ENCODE peak calls at places on chromosomes 13 and 19, in five cellular contexts. One of them, this sample, is unnamed.

GRCh38 chr19:32652893-32653625 is 21.9 kb downstream of the ANKRD27 start:
- DNase-seq in NCI-H1436 treated with DMSO at 0.1 percent for 48 hours: no peak
- DNase-seq in WTC11: no peak
- DNase-seq in prostate gland: peak; percentile 16
- DNase-seq in colonic mucosa: peak; percentile 63
- DNase-seq in this sample: peak; percentile 69

GRCh38 chr19:17420267-17420924 is 549 bp downstream of the MVB12A start:
- DNase-seq in colonic mucosa: peak; percentile 47
- DNase-seq in prostate gland: no peak
- DNase-seq in WTC11: peak; percentile 59
- DNase-seq in NCI-H1436 treated with DMSO at 0.1 percent for 48 hours: no peak
- DNase-seq in this sample: peak; percentile 66

GRCh38 chr13:80945328-80945727 is 604.4 kb upstream of the SPRY2 start:
- DNase-seq in WTC11: peak; percentile 49
- DNase-seq in prostate gland: no peak
- DNase-seq in colonic mucosa: no peak
- DNase-seq in NCI-H1436 treated with DMSO at 0.1 percent for 48 hours: no peak
- DNase-seq in this sample: no peak

GRCh38 chr13:105035092-105035491 is 1500.4 kb downstream of the EFNB2 start:
- DNase-seq in colonic mucosa: no peak
- DNase-seq in WTC11: no peak
- DNase-seq in prostate gland: no peak
- DNase-seq in NCI-H1436 treated with DMSO at 0.1 percent for 48 hours: no peak
- DNase-seq in this sample: no peak

GRCh38 chr13:24228852-24229458 is 68.4 kb downstream of the SPATA13 start:
- DNase-seq in WTC11: peak; percentile 22
- DNase-seq in NCI-H1436 treated with DMSO at 0.1 percent for 48 hours: no peak
- DNase-seq in prostate gland: no peak
- DNase-seq in colonic mucosa: peak; percentile 54
- DNase-seq in this sample: no peak

GRCh38 chr19:12974301-12975220 is 5.2 kb downstream of the DAND5 start:
- DNase-seq in colonic mucosa: no peak
- DNase-seq in WTC11: no peak
- DNase-seq in prostate gland: no peak
- DNase-seq in NCI-H1436 treated with DMSO at 0.1 percent for 48 hours: no peak
- DNase-seq in this sample: no peak

GRCh38 chr19:43814663-43815352 is 12.3 kb upstream of the ZNF283 start:
- DNase-seq in colonic mucosa: no peak
- DNase-seq in WTC11: no peak
- DNase-seq in NCI-H1436 treated with DMSO at 0.1 percent for 48 hours: no peak
- DNase-seq in prostate gland: no peak
- DNase-seq in this sample: no peak

GRCh38 chr19:49475995-49476880 is 2.2 kb downstream of the FLT3LG start:
- DNase-seq in WTC11: peak; percentile 96
- DNase-seq in colonic mucosa: peak; percentile 58
- DNase-seq in prostate gland: no peak
- DNase-seq in NCI-H1436 treated with DMSO at 0.1 percent for 48 hours: no peak
- DNase-seq in this sample: no peak

GRCh38 chr13:24716011-24716410 is 35.8 kb downstream of the ATP12A start:
- DNase-seq in colonic mucosa: no peak
- DNase-seq in WTC11: no peak
- DNase-seq in prostate gland: no peak
- DNase-seq in NCI-H1436 treated with DMSO at 0.1 percent for 48 hours: no peak
- DNase-seq in this sample: no peak

GRCh38 chr19:33947565-33947964 is 150.9 kb downstream of the KCTD15 start:
- DNase-seq in colonic mucosa: no peak
- DNase-seq in prostate gland: no peak
- DNase-seq in NCI-H1436 treated with DMSO at 0.1 percent for 48 hours: no peak
- DNase-seq in WTC11: no peak
- DNase-seq in this sample: no peak

GRCh38 chr19:491146-491741 is 5.0 kb upstream of the MADCAM1 start:
- DNase-seq in NCI-H1436 treated with DMSO at 0.1 percent for 48 hours: no peak
- DNase-seq in WTC11: peak; percentile 60
- DNase-seq in prostate gland: no peak
- DNase-seq in colonic mucosa: no peak
- DNase-seq in this sample: no peak

GRCh38 chr13:68026077-68026476 is 795.9 kb upstream of the PCDH9 start:
- DNase-seq in colonic mucosa: no peak
- DNase-seq in WTC11: no peak
- DNase-seq in NCI-H1436 treated with DMSO at 0.1 percent for 48 hours: no peak
- DNase-seq in prostate gland: no peak
- DNase-seq in this sample: no peak

GRCh38 chr13:35814573-35814972 is 316.6 kb downstream of the DCLK1 start:
- DNase-seq in colonic mucosa: no peak
- DNase-seq in NCI-H1436 treated with DMSO at 0.1 percent for 48 hours: no peak
- DNase-seq in WTC11: no peak
- DNase-seq in prostate gland: no peak
- DNase-seq in this sample: no peak

GRCh38 chr19:50319156-50319555 is 10.0 kb downstream of the KCNC3 start:
- DNase-seq in WTC11: no peak
- DNase-seq in NCI-H1436 treated with DMSO at 0.1 percent for 48 hours: no peak
- DNase-seq in prostate gland: no peak
- DNase-seq in colonic mucosa: no peak
- DNase-seq in this sample: peak; percentile 40

GRCh38 chr13:109665781-109666249 is 120.6 kb downstream of the IRS2 start:
- DNase-seq in NCI-H1436 treated with DMSO at 0.1 percent for 48 hours: no peak
- DNase-seq in WTC11: no peak
- DNase-seq in colonic mucosa: no peak
- DNase-seq in prostate gland: no peak
- DNase-seq in this sample: no peak

GRCh38 chr19:1261512-1261862 is 7.6 kb upstream of the CIRBP start:
- DNase-seq in WTC11: peak; percentile 45
- DNase-seq in NCI-H1436 treated with DMSO at 0.1 percent for 48 hours: no peak
- DNase-seq in colonic mucosa: no peak
- DNase-seq in prostate gland: no peak
- DNase-seq in this sample: no peak